ENCODE peak calls at places on chromosomes 13 and 19, in four cellular contexts. One of them, this sample, is unnamed.

GRCh38 chr13:91802957-91803356 is 404.5 kb downstream of the GPC5 start:
- DNase-seq in K562: no peak
- DNase-seq in GM12878: no peak
- DNase-seq in HepG2: no peak
- DNase-seq in this sample: no peak

GRCh38 chr19:53812335-53812734 is 11.8 kb downstream of the NLRP12 start:
- DNase-seq in K562: no peak
- DNase-seq in GM12878: no peak
- DNase-seq in HepG2: no peak
- DNase-seq in this sample: no peak

GRCh38 chr19:19329199-19329598 is 8.6 kb downstream of the MAU2 start:
- DNase-seq in K562: no peak
- DNase-seq in GM12878: no peak
- DNase-seq in HepG2: no peak
- DNase-seq in this sample: no peak

GRCh38 chr19:55459950-55460657 is 1.3 kb downstream of the ISOC2 start:
- DNase-seq in K562: no peak
- DNase-seq in GM12878: no peak
- DNase-seq in HepG2: peak; percentile 62
- DNase-seq in this sample: no peak

GRCh38 chr19:19081642-19082151 is 17.9 kb downstream of the SLC25A42 start:
- DNase-seq in K562: no peak
- DNase-seq in GM12878: no peak
- DNase-seq in HepG2: no peak
- DNase-seq in this sample: no peak

GRCh38 chr13:24180743-24181384 is 20.3 kb downstream of the SPATA13 start:
- DNase-seq in K562: no peak
- DNase-seq in GM12878: no peak
- DNase-seq in HepG2: no peak
- DNase-seq in this sample: no peak

GRCh38 chr19:43820098-43820860 is 6.8 kb upstream of the ZNF283 start:
- DNase-seq in K562: no peak
- DNase-seq in GM12878: no peak
- DNase-seq in HepG2: no peak
- DNase-seq in this sample: peak; percentile 35

GRCh38 chr13:20416223-20416622 is 109.4 kb downstream of the CRYL1 start:
- DNase-seq in K562: no peak
- DNase-seq in GM12878: no peak
- DNase-seq in HepG2: no peak
- DNase-seq in this sample: no peak

GRCh38 chr19:41933131-41933458 is 4.8 kb upstream of the ERFL start:
- DNase-seq in K562: no peak
- DNase-seq in GM12878: no peak
- DNase-seq in HepG2: no peak
- DNase-seq in this sample: no peak

GRCh38 chr19:4559569-4559968 is at the start of gene SEMA6B:
- DNase-seq in K562: no peak
- DNase-seq in GM12878: no peak
- DNase-seq in HepG2: no peak
- DNase-seq in this sample: no peak

GRCh38 chr19:29421186-29421525 is 104.6 kb upstream of the VSTM2B start:
- DNase-seq in K562: no peak
- DNase-seq in GM12878: no peak
- DNase-seq in HepG2: no peak
- DNase-seq in this sample: no peak

GRCh38 chr13:63938851-63939250 is 2523.2 kb upstream of the PCDH20 start:
- DNase-seq in K562: no peak
- DNase-seq in GM12878: no peak
- DNase-seq in HepG2: no peak
- DNase-seq in this sample: no peak

GRCh38 chr13:30154531-30154930 is 152.8 kb downstream of the KATNAL1 start:
- DNase-seq in K562: no peak
- DNase-seq in GM12878: no peak
- DNase-seq in HepG2: no peak
- DNase-seq in this sample: no peak

GRCh38 chr13:64234255-64234654 is 2818.6 kb upstream of the PCDH20 start:
- DNase-seq in K562: no peak
- DNase-seq in GM12878: no peak
- DNase-seq in HepG2: no peak
- DNase-seq in this sample: no peak

GRCh38 chr13:38662362-38662761 is 24.5 kb upstream of the FREM2 start:
- DNase-seq in K562: no peak
- DNase-seq in GM12878: no peak
- DNase-seq in HepG2: no peak
- DNase-seq in this sample: no peak

GRCh38 chr13:113005076-113005865 is 36.3 kb downstream of the MCF2L start:
- DNase-seq in K562: no peak
- DNase-seq in GM12878: no peak
- DNase-seq in HepG2: no peak
- DNase-seq in this sample: no peak

GRCh38 chr19:49231389-49231788 is 73.8 kb downstream of the TRPM4 start:
- DNase-seq in K562: no peak
- DNase-seq in GM12878: peak; percentile 41
- DNase-seq in HepG2: no peak
- DNase-seq in this sample: no peak
- TF ChIP-seq CHD4 in K562: no peak
- TF ChIP-seq CHD4 in GM12878: no peak
- TF ChIP-seq CHD4 in HepG2: no peak
- TF ChIP-seq CHD4 in this sample: no peak

GRCh38 chr19:17095141-17095919 is 19.8 kb downstream of the MYO9B start:
- DNase-seq in K562: no peak
- DNase-seq in GM12878: no peak
- DNase-seq in HepG2: no peak
- DNase-seq in this sample: no peak
- TF ChIP-seq HDAC2 in K562: no peak
- TF ChIP-seq HDAC2 in GM12878: no peak
- TF ChIP-seq HDAC2 in HepG2: no peak
- TF ChIP-seq HDAC2 in this sample: no peak

DNA sequence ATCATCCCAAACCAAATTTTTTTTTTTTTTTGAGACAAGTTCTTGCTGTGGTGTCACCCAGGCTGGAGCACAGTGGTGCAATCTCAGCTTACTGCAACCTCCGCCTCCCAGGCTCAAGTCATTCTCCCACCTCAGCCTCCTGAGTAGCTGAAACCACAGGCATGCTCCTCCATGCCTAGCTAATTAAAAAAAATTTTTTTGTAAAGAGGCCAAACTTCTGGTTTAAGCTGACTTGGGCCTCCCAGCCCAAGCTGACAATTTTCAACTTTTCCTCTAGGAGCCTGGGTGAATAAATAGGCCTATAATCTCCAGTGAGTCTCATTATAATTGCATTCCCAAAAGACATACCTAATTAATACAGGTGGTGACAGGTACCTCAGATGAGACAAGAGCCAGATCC is 22.1 kb upstream of the OLFM2 start:
- DNase-seq in K562: no peak
- DNase-seq in GM12878: no peak
- DNase-seq in HepG2: no peak
- DNase-seq in this sample: no peak
- TF ChIP-seq MAX in K562: no peak
- TF ChIP-seq MAX in GM12878: no peak
- TF ChIP-seq MAX in HepG2: no peak
- TF ChIP-seq MAX in this sample: no peak

GRCh38 chr19:1953037-1953436 is 12.1 kb downstream of the CSNK1G2 start:
- DNase-seq in K562: no peak
- DNase-seq in GM12878: no peak
- DNase-seq in HepG2: no peak
- DNase-seq in this sample: no peak
- TF ChIP-seq CHD4 in K562: no peak
- TF ChIP-seq CHD4 in GM12878: no peak
- TF ChIP-seq CHD4 in HepG2: no peak
- TF ChIP-seq CHD4 in this sample: no peak